ENCODE peak calls at places on chromosomes 16 and 17, in seven cellular contexts. Y, W, B, I, U, N and F are unnamed samples.

GRCh38 chr17:42405963-42406495 is 17.0 kb downstream of the CAVIN1 start:
- DNase-seq in U (peak), B (peak), Y (peak), N (peak), W (peak), I (peak), F (peak)

GRCh38 chr17:57861737-57862409 is 12.0 kb upstream of the MRPS23 start:
- DNase-seq in Y (no peak), N (peak), B (no peak), I (peak), W (peak), U (no peak), F (peak)

GRCh38 chr16:20867585-20867984 is 32.6 kb downstream of the DCUN1D3 start:
- DNase-seq in I (no peak), N (peak), Y (no peak), W (no peak), U (no peak), B (no peak), F (no peak)

GRCh38 chr17:72294487-72294893 is 173.7 kb downstream of the SOX9 start:
- DNase-seq in N (no peak), W (no peak), Y (no peak), U (no peak), B (no peak), I (no peak), F (no peak)

GRCh38 chr17:66580601-66581385 is 254.1 kb upstream of the CACNG5 start:
- DNase-seq in I (no peak), Y (no peak), W (peak), B (no peak), U (no peak), N (peak), F (no peak)

GRCh38 chr16:51950118-51950517 is 596.8 kb downstream of the TOX3 start:
- DNase-seq in N (no peak), B (no peak), U (no peak), W (no peak), Y (no peak), I (no peak), F (no peak)

GRCh38 chr16:57619606-57620315 is 8.7 kb upstream of the ADGRG1 start:
- DNase-seq in W (peak), N (peak), B (no peak), Y (no peak), I (peak), U (no peak), F (peak)

GRCh38 chr16:65120811-65121721 is 797 bp downstream of the CDH11 start:
- DNase-seq in Y (no peak), U (peak), B (peak), I (no peak), N (no peak), W (peak), F (no peak)

GRCh38 chr17:42221886-42222745 is 27.8 kb upstream of the GHDC start:
- DNase-seq in U (no peak), W (peak), Y (peak), N (peak), B (peak), I (peak), F (no peak)

GRCh38 chr16:55256412-55257016 is 67.5 kb upstream of the IRX6 start:
- DNase-seq in U (no peak), B (no peak), N (no peak), Y (no peak), W (no peak), I (no peak), F (no peak)

GRCh38 chr17:48219605-48220004 is 112.0 kb downstream of the SNX11 start:
- DNase-seq in W (no peak), N (no peak), B (no peak), U (no peak), I (no peak), Y (no peak), F (no peak)

GRCh38 chr17:79594271-79594670 is 16.6 kb downstream of the RBFOX3 start:
- DNase-seq in U (no peak), B (no peak), Y (no peak), N (no peak), I (no peak), W (no peak), F (no peak)

GRCh38 chr16:23595246-23595950 is 718 bp downstream of the NDUFAB1 start:
- DNase-seq in U (peak), Y (peak), I (peak), W (no peak), B (no peak), N (no peak), F (no peak)

GRCh38 chr16:10343124-10343760 is 42.6 kb upstream of the ATF7IP2 start:
- DNase-seq in N (no peak), U (no peak), W (no peak), I (no peak), B (no peak), Y (no peak), F (no peak)

GRCh38 chr16:82195917-82196494 is 26.0 kb upstream of the MPHOSPH6 start:
- DNase-seq in U (no peak), I (no peak), B (no peak), Y (no peak), W (no peak), N (no peak), F (no peak)

GRCh38 chr16:27822529-27823437 is 240.7 kb downstream of the GSG1L start:
- DNase-seq in U (no peak), Y (no peak), I (peak), B (no peak), N (no peak), W (peak), F (peak)

GRCh38 chr17:82832881-82833475 is 6.8 kb downstream of the ZNF750 start:
- DNase-seq in I (no peak), Y (no peak), W (no peak), N (no peak), B (no peak), U (no peak), F (no peak)

GRCh38 chr16:50259334-50260205 is 6.8 kb upstream of the ADCY7 start:
- DNase-seq in U (no peak), I (no peak), B (peak), N (peak), W (no peak), Y (no peak), F (peak)

GRCh38 chr17:55266051-55266957 is 1.5 kb downstream of the HLF start:
- DNase-seq in Y (no peak), I (no peak), N (no peak), B (no peak), U (no peak), W (no peak), F (no peak)

GRCh38 chr16:27632267-27632666 is 82.3 kb downstream of the KATNIP start:
- DNase-seq in B (no peak), U (no peak), N (no peak), W (no peak), Y (no peak), I (no peak), F (no peak)

GRCh38 chr16:11012841-11013240 is 68.5 kb downstream of the CLEC16A start:
- DNase-seq in Y (no peak), N (no peak), I (no peak), B (no peak), U (no peak), W (no peak), F (no peak)

GRCh38 chr16:81448154-81449131 is 3.8 kb downstream of the CMIP start:
- DNase-seq in Y (no peak), I (peak), W (peak), N (no peak), U (no peak), B (no peak), F (no peak)

GRCh38 chr16:57335361-57335760 is 23.2 kb upstream of the CCL22 start:
- DNase-seq in W (no peak), B (no peak), N (no peak), Y (no peak), I (no peak), U (no peak), F (no peak)

GRCh38 chr16:88780100-88781062 is 4.6 kb downstream of the PIEZO1 start:
- DNase-seq in B (no peak), N (no peak), U (no peak), W (no peak), I (no peak), Y (no peak), F (no peak)

GRCh38 chr17:69326302-69327059 is 452 bp downstream of the ABCA5 start:
- DNase-seq in I (no peak), W (no peak), N (no peak), U (no peak), Y (no peak), B (peak), F (peak)

GRCh38 chr16:89581045-89581695 is 5.6 kb downstream of the CPNE7 start:
- DNase-seq in N (peak), Y (no peak), I (peak), U (no peak), B (no peak), W (peak), F (no peak)

GRCh38 chr17:48814504-48814903 is 2.5 kb downstream of the TTLL6 start:
- DNase-seq in W (peak), U (no peak), I (peak), N (peak), B (peak), Y (peak), F (no peak)

GRCh38 chr17:51164911-51165679 is 1.1 kb upstream of the NME2 start:
- DNase-seq in N (peak), I (peak), W (no peak), B (peak), Y (no peak), U (no peak), F (no peak)

GRCh38 chr17:47732399-47733046 is 513 bp upstream of the TBX21 start:
- DNase-seq in B (no peak), N (no peak), I (no peak), W (no peak), U (no peak), Y (no peak), F (peak)

GRCh38 chr16:66515543-66516171 is 34.3 kb downstream of the TK2 start:
- DNase-seq in I (peak), W (peak), Y (no peak), B (peak), N (no peak), U (no peak), F (no peak)

GRCh38 chr16:27441276-27441675 is 39.3 kb downstream of the IL21R start:
- DNase-seq in Y (no peak), I (no peak), B (no peak), W (no peak), U (no peak), N (no peak), F (peak)